ENCODE peak calls at places on chromosomes 7 and 10, in seven cellular contexts. P is cardiac muscle cell; G is IMR-90; S is RWPE1; B is aorta; W is effector memory CD4-positive, alpha-beta T cell; E is A549. M is an unnamed sample.

GRCh38 chr10:46299531-46300366 is 13.0 kb downstream of the ANTXRL start:
- DNase-seq in P (peak), G (no peak), S (no peak), B (peak), W (no peak), E (no peak), M (no peak)

GRCh38 chr10:76879116-76879706 is 758.4 kb downstream of the KCNMA1 start:
- DNase-seq in P (no peak), G (no peak), S (no peak), B (no peak), W (no peak), E (no peak), M (no peak)

GRCh38 chr10:116710021-116710420 is 32.3 kb downstream of the HSPA12A start:
- DNase-seq in P (no peak), G (no peak), S (no peak), B (no peak), W (no peak), E (no peak), M (no peak)

GRCh38 chr10:99730026-99730425 is 1.9 kb downstream of the COX15 start:
- DNase-seq in P (no peak), G (peak), S (no peak), B (no peak), W (no peak), E (no peak), M (no peak)

GRCh38 chr10:70328987-70329386 is 45.2 kb upstream of the NPFFR1 start:
- DNase-seq in P (no peak), G (peak), S (no peak), B (no peak), W (no peak), E (no peak), M (no peak)

GRCh38 chr7:121288894-121289293 is 39.9 kb upstream of the WNT16 start:
- DNase-seq in P (no peak), G (peak), S (no peak), B (no peak), W (no peak), E (no peak), M (no peak)

GRCh38 chr7:5586279-5586962 is 162.8 kb upstream of the TNRC18 start:
- DNase-seq in P (no peak), G (no peak), S (no peak), B (no peak), W (no peak), E (no peak), M (no peak)

GRCh38 chr10:7585228-7585627 is 81.5 kb downstream of the ITIH5 start:
- DNase-seq in P (no peak), G (no peak), S (no peak), B (no peak), W (no peak), E (no peak), M (no peak)

GRCh38 chr10:34670101-34670500 is 145.0 kb downstream of the PARD3 start:
- DNase-seq in P (no peak), G (no peak), S (no peak), B (no peak), W (no peak), E (no peak), M (peak)

DNA sequence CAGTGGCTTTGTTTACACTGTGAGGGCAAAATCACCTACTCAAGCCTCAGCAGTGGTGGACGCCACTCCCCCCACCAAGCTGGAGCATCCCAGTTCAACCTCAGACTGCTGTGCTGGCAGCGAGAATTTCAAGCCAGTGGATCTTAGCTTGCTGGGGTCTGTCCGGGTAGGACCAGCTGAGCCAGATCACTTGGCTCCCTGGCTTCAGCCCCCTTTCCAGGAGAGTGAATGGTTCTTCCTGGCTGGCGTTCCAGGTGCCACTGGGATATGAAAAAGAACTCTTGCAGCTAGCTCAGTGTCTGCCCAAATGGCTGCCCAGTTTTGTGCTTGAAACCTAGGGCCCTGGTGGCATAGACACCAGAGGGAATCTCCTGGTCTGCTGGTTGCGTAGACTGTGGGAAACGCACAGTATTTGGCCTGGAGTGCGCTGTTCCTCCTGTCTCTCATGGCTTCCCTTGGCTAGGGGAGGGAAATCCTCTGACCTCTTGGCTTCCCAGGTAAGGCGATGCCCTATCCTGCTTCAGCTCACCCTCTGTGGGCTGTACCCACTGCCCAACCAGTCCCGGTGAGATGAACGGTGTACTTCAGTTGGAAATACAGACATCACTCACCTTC is 398.5 kb downstream of the ATRNL1 start:
- DNase-seq in P (no peak), G (no peak), S (no peak), B (peak), W (no peak), E (no peak), M (no peak)
- H3K27ac ChIP-seq in P (peak), G (no peak), S (no peak), B (no peak), W (no peak), E (no peak), M (no peak)

GRCh38 chr7:19708397-19709248 is at the start of gene POLR1F:
- DNase-seq in P (peak), G (peak), S (peak), B (peak), W (peak), E (peak), M (peak)

GRCh38 chr7:19713676-19714075 is 4.8 kb upstream of the POLR1F start:
- DNase-seq in P (peak), G (peak), S (peak), B (no peak), W (no peak), E (peak), M (peak)

GRCh38 chr7:19705663-19706062 is 3.2 kb downstream of the POLR1F start:
- DNase-seq in P (no peak), G (no peak), S (no peak), B (no peak), W (no peak), E (no peak), M (no peak)

GRCh38 chr7:19707240-19707639 is 1.6 kb downstream of the POLR1F start:
- DNase-seq in P (no peak), G (peak), S (peak), B (no peak), W (no peak), E (no peak), M (no peak)

DNA sequence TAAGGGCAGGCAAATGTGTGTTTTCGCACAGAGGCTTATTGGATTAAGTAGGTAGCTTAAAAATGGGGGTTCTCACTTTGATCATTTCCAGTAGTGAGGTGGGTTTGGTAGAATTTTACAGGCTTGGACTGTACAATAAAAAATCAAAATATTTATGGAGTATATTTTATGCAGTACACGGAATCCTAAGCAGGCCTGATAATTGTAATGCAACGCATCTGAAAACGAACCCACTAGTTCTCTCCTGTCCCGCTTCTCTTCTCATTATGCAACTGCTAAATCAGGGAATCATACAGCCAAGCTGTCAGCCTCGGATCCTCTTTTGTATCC is 377 bp upstream of the POLR1F start:
- DNase-seq in P (no peak), G (no peak), S (no peak), B (no peak), W (no peak), E (no peak), M (no peak)
- H3K27ac ChIP-seq in P (peak), G (no peak), S (peak), B (peak), W (peak), E (peak), M (peak)

GRCh38 chr10:86592413-86592812 is 61.9 kb upstream of the OPN4 start:
- DNase-seq in P (peak), G (no peak), S (no peak), B (no peak), W (no peak), E (peak), M (no peak)
- H3K27ac ChIP-seq in P (peak), G (no peak), S (no peak), B (no peak), W (no peak), E (no peak), M (no peak)

DNA sequence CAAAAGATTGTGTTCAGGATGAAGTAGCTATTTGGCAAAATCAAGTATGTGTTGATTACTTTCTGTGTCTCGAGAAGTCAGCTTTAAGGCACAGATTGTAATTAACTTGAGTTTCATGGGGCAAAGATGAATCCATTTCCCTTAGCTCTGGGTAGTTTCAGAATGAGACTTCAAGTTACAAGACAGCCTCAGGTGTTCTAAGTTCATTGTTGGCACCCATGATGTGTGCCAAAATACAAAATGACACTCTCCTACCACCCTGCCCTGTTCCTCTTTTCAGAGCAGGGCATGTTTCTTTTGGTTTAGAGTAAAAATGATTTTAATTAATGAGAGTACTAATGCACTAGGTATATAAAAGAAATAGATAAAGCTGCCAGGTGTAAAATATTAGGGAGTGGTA is 797.6 kb upstream of the POT1 start:
- DNase-seq in P (no peak), G (no peak), S (no peak), B (no peak), W (no peak), E (no peak), M (no peak)
- H3K27ac ChIP-seq in P (no peak), G (no peak), S (no peak), B (no peak), W (no peak), E (no peak), M (no peak)

GRCh38 chr10:49079499-49079898 is 35.8 kb downstream of the VSTM4 start:
- DNase-seq in P (no peak), G (no peak), S (no peak), B (no peak), W (no peak), E (no peak), M (no peak)

GRCh38 chr10:49080071-49080470 is 35.3 kb downstream of the VSTM4 start:
- DNase-seq in P (no peak), G (peak), S (no peak), B (no peak), W (no peak), E (no peak), M (peak)

GRCh38 chr10:49082767-49083166 is 32.6 kb downstream of the VSTM4 start:
- DNase-seq in P (no peak), G (no peak), S (no peak), B (no peak), W (no peak), E (no peak), M (no peak)

GRCh38 chr10:49081532-49082275 is 33.6 kb downstream of the VSTM4 start:
- DNase-seq in P (peak), G (peak), S (no peak), B (no peak), W (no peak), E (no peak), M (no peak)

DNA sequence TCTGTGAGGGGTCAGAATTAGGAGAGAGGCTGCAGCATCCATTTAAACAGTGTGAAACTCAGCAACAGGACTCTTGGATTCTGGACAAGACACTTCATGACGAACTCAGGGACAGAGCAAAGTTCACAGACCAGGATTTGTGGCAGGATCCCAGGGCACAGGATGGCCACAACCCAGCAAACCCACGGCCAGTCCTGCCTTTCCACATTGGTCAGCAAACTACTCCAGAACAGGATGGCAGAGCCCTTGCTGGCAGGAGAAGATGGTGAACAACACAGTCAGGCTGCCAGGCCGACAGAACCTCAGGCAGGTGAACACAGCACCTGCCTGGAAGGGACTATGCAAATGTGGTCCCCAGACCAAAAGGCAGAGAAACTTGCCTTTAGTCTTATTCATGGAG is 34.4 kb downstream of the VSTM4 start:
- DNase-seq in P (no peak), G (no peak), S (no peak), B (no peak), W (no peak), E (no peak), M (no peak)
- H3K27ac ChIP-seq in P (no peak), G (no peak), S (no peak), B (peak), W (no peak), E (no peak), M (no peak)

GRCh38 chr7:152756126-152756525 is 3.4 kb upstream of the ACTR3B start:
- DNase-seq in P (no peak), G (peak), S (no peak), B (no peak), W (no peak), E (no peak), M (no peak)

GRCh38 chr7:152762056-152762455 is 2.5 kb downstream of the ACTR3B start:
- DNase-seq in P (no peak), G (peak), S (no peak), B (no peak), W (no peak), E (no peak), M (no peak)

GRCh38 chr7:152759655-152760383 is at the start of gene ACTR3B:
- DNase-seq in P (peak), G (peak), S (peak), B (peak), W (peak), E (peak), M (peak)

GRCh38 chr7:152760384-152761115 is 998 bp downstream of the ACTR3B start:
- DNase-seq in P (peak), G (peak), S (no peak), B (no peak), W (no peak), E (no peak), M (no peak)

DNA sequence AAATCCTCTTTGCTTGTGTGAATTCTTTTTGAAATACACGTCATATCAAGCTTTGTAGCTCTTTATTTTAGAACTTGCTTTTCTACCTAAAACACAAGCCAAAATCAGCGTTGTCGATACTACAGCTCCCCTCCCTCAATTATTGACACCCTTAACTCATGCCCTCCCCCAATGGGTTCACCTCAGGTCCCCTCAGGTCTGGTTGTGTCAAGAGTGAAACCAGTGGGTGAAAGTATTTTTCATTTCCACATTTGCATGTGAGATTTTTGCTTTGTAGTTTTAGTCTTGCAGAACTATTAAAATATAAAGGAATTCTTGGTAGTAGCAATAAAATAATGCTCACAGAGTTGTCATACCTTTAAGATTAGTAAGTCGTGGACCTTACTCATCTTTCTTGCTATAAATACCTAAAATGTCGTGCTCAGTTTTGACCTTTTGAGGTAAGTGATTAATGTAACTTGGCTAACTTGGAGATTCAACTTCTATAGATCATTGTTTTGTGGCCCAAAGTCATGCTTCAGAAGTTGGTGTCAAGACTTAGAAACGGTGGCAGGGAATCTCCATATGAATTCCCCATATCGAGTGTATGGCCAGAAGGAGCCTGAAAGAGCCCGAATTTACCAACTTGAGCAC is 1.7 kb downstream of the ACTR3B start:
- DNase-seq in P (no peak), G (peak), S (no peak), B (no peak), W (no peak), E (no peak), M (no peak)
- H3K27ac ChIP-seq in P (no peak), G (peak), S (no peak), B (no peak), W (no peak), E (no peak), M (no peak)

DNA sequence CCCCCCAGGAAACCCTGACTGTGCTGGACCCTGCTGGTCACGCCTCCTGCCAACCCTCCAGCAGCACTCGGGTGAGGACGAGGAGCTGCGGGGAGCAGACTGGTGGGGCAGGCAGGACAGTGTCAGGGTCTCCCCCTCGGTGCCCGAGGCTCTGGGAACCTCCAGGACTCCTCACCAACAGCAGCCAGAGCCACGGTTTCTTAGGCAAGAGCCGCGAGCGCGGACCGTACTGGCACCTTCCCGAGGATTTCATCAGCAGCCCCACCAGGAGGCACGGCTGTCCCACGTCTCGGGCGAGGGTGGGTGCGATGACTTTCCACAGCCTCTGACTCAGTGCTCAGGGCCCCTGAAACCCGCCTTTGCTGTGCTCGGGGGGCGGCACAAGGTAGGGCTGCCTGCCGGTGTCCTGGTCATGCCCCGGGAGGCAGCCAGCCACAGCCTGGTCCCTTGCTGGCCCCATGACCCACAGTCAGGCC is 186.9 kb downstream of the ELFN1 start:
- DNase-seq in P (no peak), G (no peak), S (no peak), B (peak), W (no peak), E (no peak), M (no peak)
- H3K27ac ChIP-seq in P (peak), G (no peak), S (no peak), B (no peak), W (no peak), E (no peak), M (no peak)

DNA sequence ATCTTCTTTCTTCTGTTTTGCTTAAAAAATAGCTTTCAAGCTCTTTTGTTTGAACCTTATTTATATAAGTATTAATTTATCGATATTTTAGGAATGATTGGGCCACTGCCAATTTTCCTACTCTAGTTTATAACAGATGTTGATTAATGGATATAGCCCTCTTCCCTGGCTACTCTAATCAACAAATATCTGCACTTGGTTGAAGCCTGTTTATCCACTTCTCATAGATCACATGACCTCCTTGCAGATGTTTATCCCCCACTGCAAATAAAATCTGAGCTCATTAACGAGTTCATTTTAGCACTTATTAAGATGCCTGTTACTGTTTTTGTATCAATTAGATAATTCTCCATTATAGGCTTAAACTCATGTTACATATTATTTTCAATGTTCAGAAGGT is 715.3 kb downstream of the CNTNAP2 start:
- DNase-seq in P (no peak), G (no peak), S (no peak), B (no peak), W (no peak), E (no peak), M (no peak)
- H3K27ac ChIP-seq in P (no peak), G (no peak), S (no peak), B (no peak), W (no peak), E (no peak), M (no peak)

DNA sequence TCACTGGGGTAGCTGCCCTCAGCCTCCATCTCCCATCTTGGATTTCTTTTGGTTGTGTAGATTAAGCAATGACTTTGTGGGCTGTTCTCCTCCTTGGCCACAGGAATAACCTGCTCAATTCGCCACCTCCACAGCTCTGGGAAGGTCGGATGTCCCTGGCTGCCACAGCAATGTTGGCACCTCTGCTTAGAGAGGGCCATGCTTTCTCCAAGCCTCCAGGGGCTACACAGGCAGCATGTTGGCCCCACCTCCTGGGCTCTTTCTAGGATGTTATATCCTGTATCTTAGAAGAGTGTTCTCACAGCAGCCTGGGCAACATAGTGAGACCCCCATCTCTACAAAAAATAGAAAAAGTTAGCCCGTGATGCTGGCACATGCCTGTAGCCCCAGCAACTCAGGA is 35.4 kb upstream of the FXYD4 start:
- DNase-seq in P (no peak), G (no peak), S (no peak), B (no peak), W (no peak), E (no peak), M (no peak)
- H3K27ac ChIP-seq in P (no peak), G (no peak), S (no peak), B (no peak), W (no peak), E (peak), M (no peak)

M was measured in DND-41.